ENCODE peak calls at places on chromosomes 16 and 17, in six cellular contexts. E is GM18507, U is NCI-H748 treated with DMSO at 0.1 percent for 48 hours, A is naive B cell, D is NCI-H1694 treated with DMSO at 0.1 percent for 48 hours, Y is AG10803. N is an unnamed sample.

GRCh38 chr17:58277107-58277506 is 3.6 kb downstream of the MPO start:
- DNase-seq in E (no peak), U (no peak), A (no peak), D (peak), Y (peak), N (no peak)

GRCh38 chr16:56637814-56638750 is at the start of gene MT1A:
- DNase-seq in E (no peak), U (no peak), A (no peak), D (no peak), Y (peak), N (no peak)

GRCh38 chr17:57523926-57524634 is 221.0 kb downstream of the CCDC182 start:
- DNase-seq in E (no peak), U (no peak), A (no peak), D (peak), Y (peak), N (no peak)

GRCh38 chr17:80339118-80339517 is 75.8 kb upstream of the ENDOV start:
- DNase-seq in E (no peak), U (no peak), A (no peak), D (no peak), Y (no peak), N (no peak)

GRCh38 chr16:57361384-57361783 is 2.8 kb downstream of the CCL22 start:
- DNase-seq in E (no peak), U (no peak), A (no peak), D (no peak), Y (no peak), N (no peak)

GRCh38 chr17:11319894-11320293 is 78.9 kb downstream of the SHISA6 start:
- DNase-seq in E (no peak), U (no peak), A (no peak), D (no peak), Y (no peak), N (no peak)

GRCh38 chr17:42519546-42520444 is 16.2 kb upstream of the NAGLU start:
- DNase-seq in E (no peak), U (no peak), A (no peak), D (no peak), Y (peak), N (no peak)

GRCh38 chr16:57531253-57531575 is 5.2 kb downstream of the CCDC102A start:
- DNase-seq in E (no peak), U (no peak), A (no peak), D (no peak), Y (no peak), N (no peak)

GRCh38 chr17:27630607-27631408 is at the start of gene LGALS9:
- DNase-seq in E (peak), U (no peak), A (peak), D (no peak), Y (peak), N (no peak)

GRCh38 chr17:70896843-70897242 is 727.5 kb downstream of the KCNJ2 start:
- DNase-seq in E (no peak), U (no peak), A (no peak), D (no peak), Y (no peak), N (no peak)

GRCh38 chr16:1426734-1427451 is 4.0 kb upstream of the PERCC1 start:
- DNase-seq in E (no peak), U (no peak), A (no peak), D (no peak), Y (no peak), N (no peak)

GRCh38 chr17:80003969-80004368 is 31.7 kb downstream of the TBC1D16 start:
- DNase-seq in E (no peak), U (no peak), A (no peak), D (no peak), Y (no peak), N (no peak)

GRCh38 chr17:41777579-41778188 is 8.8 kb downstream of the JUP start:
- DNase-seq in E (no peak), U (peak), A (no peak), D (peak), Y (peak), N (no peak)

GRCh38 chr16:15608398-15609285 is 34.3 kb downstream of the MARF1 start:
- DNase-seq in E (no peak), U (no peak), A (no peak), D (no peak), Y (no peak), N (no peak)

GRCh38 chr16:77856455-77857138 is 68.2 kb downstream of the VAT1L start:
- DNase-seq in E (no peak), U (no peak), A (no peak), D (no peak), Y (no peak), N (no peak)